ENCODE peak calls at places on chromosomes 6 and 20, in eight cellular contexts. X is PC-9; O is right cardiac atrium; N is small intestine; I is upper lobe of right lung; B is CD8-positive, alpha-beta T cell; S is GM23248; R is psoas muscle. C is an unnamed sample.

GRCh38 chr20:9617940-9618339 is 103.5 kb downstream of the LAMP5 start:
- DNase-seq in B (no peak), I (no peak), N (peak), O (no peak), S (peak), X (peak), R (no peak), C (no peak)

GRCh38 chr6:27441001-27441400 is 31.9 kb downstream of the ZNF184 start:
- DNase-seq in R (no peak), O (no peak), S (no peak), I (no peak), B (no peak), X (no peak), N (no peak), C (no peak)

GRCh38 chr6:35213824-35214756 is at the start of gene SCUBE3:
- DNase-seq in I (peak), O (peak), X (peak), S (peak), R (no peak), B (no peak), N (peak), C (no peak)

GRCh38 chr20:53841741-53842140 is 228.7 kb downstream of the BCAS1 start:
- DNase-seq in O (no peak), B (no peak), S (no peak), X (no peak), N (no peak), I (no peak), R (no peak), C (no peak)

GRCh38 chr20:21693322-21693721 is 12.1 kb upstream of the PAX1 start:
- DNase-seq in R (no peak), S (no peak), O (no peak), I (no peak), X (no peak), N (peak), B (no peak), C (no peak)

GRCh38 chr6:94548211-94548610 is 1029.1 kb upstream of the MANEA start:
- DNase-seq in I (no peak), S (no peak), B (no peak), X (no peak), R (no peak), O (no peak), N (no peak), C (no peak)

GRCh38 chr6:145929037-145929633 is 35.0 kb downstream of the SHPRH start:
- DNase-seq in N (peak), O (no peak), X (peak), B (peak), R (no peak), I (no peak), S (peak), C (no peak)

GRCh38 chr6:37860226-37860839 is 40.8 kb downstream of the ZFAND3 start:
- DNase-seq in B (peak), O (no peak), N (peak), R (no peak), I (no peak), S (peak), X (peak), C (no peak)

GRCh38 chr20:22630698-22631097 is 46.3 kb upstream of the FOXA2 start:
- DNase-seq in I (no peak), N (no peak), O (no peak), B (no peak), R (no peak), X (no peak), S (no peak), C (no peak)

GRCh38 chr6:31659649-31660223 is 842 bp downstream of the C6orf47 start:
- DNase-seq in I (no peak), N (peak), R (no peak), S (peak), B (peak), X (peak), O (no peak), C (no peak)

GRCh38 chr20:11453430-11453829 is 464.3 kb upstream of the BTBD3 start:
- DNase-seq in O (no peak), X (no peak), S (peak), N (no peak), B (no peak), I (no peak), R (no peak), C (no peak)

GRCh38 chr20:36607586-36608387 is 2.2 kb downstream of the RAB5IF start:
- DNase-seq in O (no peak), X (peak), R (no peak), S (peak), N (peak), B (no peak), I (no peak), C (no peak)

GRCh38 chr20:36606171-36607116 is 865 bp downstream of the RAB5IF start:
- DNase-seq in B (no peak), X (peak), O (no peak), N (peak), R (no peak), S (peak), I (peak), C (no peak)

GRCh38 chr20:36605309-36606170 is at the start of gene RAB5IF:
- DNase-seq in O (peak), I (peak), X (peak), B (peak), R (peak), N (peak), S (peak), C (peak)

GRCh38 chr20:36601546-36601945 is 4.0 kb upstream of the RAB5IF start:
- DNase-seq in O (no peak), B (no peak), S (no peak), R (no peak), I (no peak), N (no peak), X (no peak), C (no peak)

GRCh38 chr20:36604952-36605308 is 649 bp upstream of the RAB5IF start:
- DNase-seq in N (no peak), I (peak), R (peak), X (peak), B (peak), S (no peak), O (peak), C (peak)
- H3K27ac ChIP-seq in N (peak), I (peak), R (peak), X (peak), B (peak), S (peak), O (peak), C (peak)

DNA sequence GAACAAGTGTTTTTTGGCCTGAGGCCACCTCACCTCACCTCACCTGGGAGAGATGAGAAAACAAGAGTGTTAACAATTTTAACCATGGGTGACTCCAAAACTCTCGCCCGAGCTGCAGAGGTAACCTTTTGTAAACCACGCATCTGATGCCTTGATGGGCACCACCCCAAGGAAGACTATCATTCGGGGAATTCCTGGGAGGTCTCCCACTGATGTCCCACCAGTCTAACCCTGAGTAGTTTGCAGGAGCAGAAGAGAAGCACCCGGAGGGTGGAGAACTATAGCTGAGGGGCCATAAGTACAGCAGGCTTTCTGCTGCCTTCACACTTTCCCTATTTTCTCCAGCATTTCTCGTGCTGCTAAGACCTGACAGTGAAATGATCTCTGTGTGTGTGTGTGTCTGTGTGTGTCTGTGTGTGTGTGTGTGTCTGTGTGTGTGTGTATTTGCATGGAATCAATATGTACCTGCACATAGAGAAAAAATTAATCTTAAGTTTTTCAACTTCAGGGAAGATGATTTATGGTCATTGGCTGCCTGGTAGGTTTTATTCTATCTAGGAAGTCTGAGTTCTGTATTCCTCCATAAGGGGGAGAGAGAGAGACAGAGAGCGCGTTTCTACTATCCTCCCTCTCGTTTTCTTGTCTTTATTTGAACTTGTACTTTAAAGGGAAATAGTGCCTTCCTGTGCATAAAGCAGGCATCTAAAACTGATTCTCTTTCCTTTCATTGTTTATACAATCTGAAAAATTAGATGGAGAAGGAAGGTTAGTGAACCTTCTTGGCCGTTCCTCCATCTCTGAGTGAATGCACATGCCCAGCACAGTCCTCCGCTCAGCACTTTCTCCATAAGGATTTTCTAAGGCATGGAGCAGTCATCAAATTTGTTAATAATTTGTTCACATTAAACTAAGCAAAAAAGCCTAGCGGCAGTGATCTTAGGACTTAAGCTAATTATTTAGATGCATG is 75.9 kb downstream of the CAP2 start:
- DNase-seq in R (no peak), O (no peak), S (peak), I (no peak), X (no peak), N (no peak), B (no peak), C (no peak)
- H3K27ac ChIP-seq in R (peak), O (no peak), S (no peak), I (no peak), X (no peak), N (no peak), B (no peak), C (no peak)

GRCh38 chr20:25054995-25055629 is 2.8 kb downstream of the ACSS1 start:
- DNase-seq in N (peak), I (no peak), O (no peak), S (peak), B (no peak), R (no peak), X (no peak), C (no peak)
- H3K27ac ChIP-seq in N (peak), I (peak), O (no peak), S (no peak), B (no peak), R (peak), X (no peak), C (peak)

DNA sequence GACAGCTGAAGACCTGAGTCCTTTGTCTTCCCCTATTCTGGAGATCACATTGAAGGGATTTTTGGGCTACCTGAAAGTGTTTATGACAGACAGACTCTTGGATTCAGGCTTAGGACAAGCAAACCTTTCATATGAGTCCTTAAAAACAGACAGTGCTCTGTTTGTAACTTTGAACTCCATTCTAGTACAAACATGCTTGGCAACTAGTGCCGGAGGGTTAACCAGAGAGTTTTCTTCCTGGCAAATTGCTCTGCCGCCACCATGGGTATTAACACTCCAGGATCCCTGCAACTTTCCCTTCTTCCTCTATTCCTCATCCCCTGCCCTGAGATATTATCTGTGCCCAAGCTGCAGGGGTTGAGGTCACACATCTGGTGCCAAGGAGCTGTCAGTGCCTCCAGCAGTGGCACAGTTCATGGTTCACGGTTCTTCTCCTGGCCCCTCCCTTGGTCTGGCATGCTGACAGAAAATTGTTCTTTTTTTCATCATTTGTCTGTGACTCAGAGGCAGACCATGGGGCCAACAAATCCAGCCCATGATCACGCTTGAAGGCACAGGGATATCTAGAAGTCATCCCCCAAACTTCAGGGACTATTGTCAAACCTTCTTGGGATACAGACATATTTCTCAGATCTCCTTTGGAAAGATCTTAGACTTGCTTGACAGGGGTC is 77.6 kb downstream of the ATXN1 start:
- DNase-seq in N (peak), S (peak), R (peak), X (peak), I (no peak), O (peak), B (no peak), C (no peak)
- H3K27ac ChIP-seq in N (no peak), S (peak), R (peak), X (peak), I (peak), O (no peak), B (no peak), C (no peak)

C was measured in caudate nucleus.